ENCODE peak calls at places on chromosome 13, in four cellular contexts. One of them, this sample, is unnamed.

GRCh38 chr13:49606747-49607648 is 21.3 kb upstream of the ARL11 start:
- DNase-seq in activated CD8-positive, alpha-beta memory T cell treated with anti-CD3 and anti-CD28 coated beads for 48 hours: peak
- DNase-seq in stimulated activated CD8-positive, alpha-beta memory T cell treated with anti-CD3 and anti-CD28 coated beads, Interleukin-15, amount 100 ng/mL, for 1 hour: peak
- DNase-seq in stimulated activated CD4-positive, alpha-beta T cell treated with anti-CD3 and anti-CD28 coated beads, Interleukin-12 subunit alpha, Interleukin-12 subunit beta, amount 100 ng/mL, for 48 hours: peak
- DNase-seq in this sample: peak

GRCh38 chr13:73058432-73058740 is 419 bp upstream of the KLF5 start:
- DNase-seq in stimulated activated CD8-positive, alpha-beta memory T cell treated with anti-CD3 and anti-CD28 coated beads, Interleukin-15, amount 100 ng/mL, for 1 hour: no peak
- DNase-seq in stimulated activated CD4-positive, alpha-beta T cell treated with anti-CD3 and anti-CD28 coated beads, Interleukin-12 subunit alpha, Interleukin-12 subunit beta, amount 100 ng/mL, for 48 hours: peak
- DNase-seq in activated CD8-positive, alpha-beta memory T cell treated with anti-CD3 and anti-CD28 coated beads for 48 hours: no peak
- DNase-seq in this sample: no peak

GRCh38 chr13:31797154-31797775 is 57.9 kb downstream of the RXFP2 start:
- DNase-seq in stimulated activated CD8-positive, alpha-beta memory T cell treated with anti-CD3 and anti-CD28 coated beads, Interleukin-15, amount 100 ng/mL, for 1 hour: no peak
- DNase-seq in stimulated activated CD4-positive, alpha-beta T cell treated with anti-CD3 and anti-CD28 coated beads, Interleukin-12 subunit alpha, Interleukin-12 subunit beta, amount 100 ng/mL, for 48 hours: no peak
- DNase-seq in activated CD8-positive, alpha-beta memory T cell treated with anti-CD3 and anti-CD28 coated beads for 48 hours: no peak
- DNase-seq in this sample: no peak

GRCh38 chr13:27263438-27263837 is 7.2 kb upstream of the RASL11A start:
- DNase-seq in activated CD8-positive, alpha-beta memory T cell treated with anti-CD3 and anti-CD28 coated beads for 48 hours: no peak
- DNase-seq in stimulated activated CD4-positive, alpha-beta T cell treated with anti-CD3 and anti-CD28 coated beads, Interleukin-12 subunit alpha, Interleukin-12 subunit beta, amount 100 ng/mL, for 48 hours: no peak
- DNase-seq in stimulated activated CD8-positive, alpha-beta memory T cell treated with anti-CD3 and anti-CD28 coated beads, Interleukin-15, amount 100 ng/mL, for 1 hour: no peak
- DNase-seq in this sample: no peak

GRCh38 chr13:65310663-65311328 is 1919.3 kb downstream of the PCDH9 start:
- DNase-seq in stimulated activated CD4-positive, alpha-beta T cell treated with anti-CD3 and anti-CD28 coated beads, Interleukin-12 subunit alpha, Interleukin-12 subunit beta, amount 100 ng/mL, for 48 hours: no peak
- DNase-seq in stimulated activated CD8-positive, alpha-beta memory T cell treated with anti-CD3 and anti-CD28 coated beads, Interleukin-15, amount 100 ng/mL, for 1 hour: no peak
- DNase-seq in activated CD8-positive, alpha-beta memory T cell treated with anti-CD3 and anti-CD28 coated beads for 48 hours: no peak
- DNase-seq in this sample: no peak

GRCh38 chr13:84609716-84610115 is 727.4 kb upstream of the SLITRK1 start:
- DNase-seq in stimulated activated CD8-positive, alpha-beta memory T cell treated with anti-CD3 and anti-CD28 coated beads, Interleukin-15, amount 100 ng/mL, for 1 hour: no peak
- DNase-seq in stimulated activated CD4-positive, alpha-beta T cell treated with anti-CD3 and anti-CD28 coated beads, Interleukin-12 subunit alpha, Interleukin-12 subunit beta, amount 100 ng/mL, for 48 hours: no peak
- DNase-seq in activated CD8-positive, alpha-beta memory T cell treated with anti-CD3 and anti-CD28 coated beads for 48 hours: no peak
- DNase-seq in this sample: no peak

GRCh38 chr13:23617551-23618014 is 47.4 kb downstream of the TNFRSF19 start:
- DNase-seq in activated CD8-positive, alpha-beta memory T cell treated with anti-CD3 and anti-CD28 coated beads for 48 hours: no peak
- DNase-seq in stimulated activated CD8-positive, alpha-beta memory T cell treated with anti-CD3 and anti-CD28 coated beads, Interleukin-15, amount 100 ng/mL, for 1 hour: no peak
- DNase-seq in stimulated activated CD4-positive, alpha-beta T cell treated with anti-CD3 and anti-CD28 coated beads, Interleukin-12 subunit alpha, Interleukin-12 subunit beta, amount 100 ng/mL, for 48 hours: no peak
- DNase-seq in this sample: peak

GRCh38 chr13:29937836-29938235 is 87.4 kb upstream of the UBL3 start:
- DNase-seq in stimulated activated CD8-positive, alpha-beta memory T cell treated with anti-CD3 and anti-CD28 coated beads, Interleukin-15, amount 100 ng/mL, for 1 hour: no peak
- DNase-seq in activated CD8-positive, alpha-beta memory T cell treated with anti-CD3 and anti-CD28 coated beads for 48 hours: no peak
- DNase-seq in stimulated activated CD4-positive, alpha-beta T cell treated with anti-CD3 and anti-CD28 coated beads, Interleukin-12 subunit alpha, Interleukin-12 subunit beta, amount 100 ng/mL, for 48 hours: no peak
- DNase-seq in this sample: no peak

GRCh38 chr13:46575843-46576242 is 22.9 kb downstream of the LRCH1 start:
- DNase-seq in activated CD8-positive, alpha-beta memory T cell treated with anti-CD3 and anti-CD28 coated beads for 48 hours: no peak
- DNase-seq in stimulated activated CD4-positive, alpha-beta T cell treated with anti-CD3 and anti-CD28 coated beads, Interleukin-12 subunit alpha, Interleukin-12 subunit beta, amount 100 ng/mL, for 48 hours: no peak
- DNase-seq in stimulated activated CD8-positive, alpha-beta memory T cell treated with anti-CD3 and anti-CD28 coated beads, Interleukin-15, amount 100 ng/mL, for 1 hour: no peak
- DNase-seq in this sample: no peak

GRCh38 chr13:93721483-93721882 is 494.9 kb downstream of the GPC6 start:
- DNase-seq in stimulated activated CD4-positive, alpha-beta T cell treated with anti-CD3 and anti-CD28 coated beads, Interleukin-12 subunit alpha, Interleukin-12 subunit beta, amount 100 ng/mL, for 48 hours: no peak
- DNase-seq in activated CD8-positive, alpha-beta memory T cell treated with anti-CD3 and anti-CD28 coated beads for 48 hours: no peak
- DNase-seq in stimulated activated CD8-positive, alpha-beta memory T cell treated with anti-CD3 and anti-CD28 coated beads, Interleukin-15, amount 100 ng/mL, for 1 hour: no peak
- DNase-seq in this sample: no peak

GRCh38 chr13:79393564-79394249 is 12.3 kb downstream of the RBM26 start:
- DNase-seq in stimulated activated CD4-positive, alpha-beta T cell treated with anti-CD3 and anti-CD28 coated beads, Interleukin-12 subunit alpha, Interleukin-12 subunit beta, amount 100 ng/mL, for 48 hours: no peak
- DNase-seq in stimulated activated CD8-positive, alpha-beta memory T cell treated with anti-CD3 and anti-CD28 coated beads, Interleukin-15, amount 100 ng/mL, for 1 hour: no peak
- DNase-seq in activated CD8-positive, alpha-beta memory T cell treated with anti-CD3 and anti-CD28 coated beads for 48 hours: no peak
- DNase-seq in this sample: no peak

GRCh38 chr13:112435973-112436372 is 59.8 kb downstream of the SPACA7 start:
- DNase-seq in stimulated activated CD4-positive, alpha-beta T cell treated with anti-CD3 and anti-CD28 coated beads, Interleukin-12 subunit alpha, Interleukin-12 subunit beta, amount 100 ng/mL, for 48 hours: no peak
- DNase-seq in stimulated activated CD8-positive, alpha-beta memory T cell treated with anti-CD3 and anti-CD28 coated beads, Interleukin-15, amount 100 ng/mL, for 1 hour: no peak
- DNase-seq in activated CD8-positive, alpha-beta memory T cell treated with anti-CD3 and anti-CD28 coated beads for 48 hours: no peak
- DNase-seq in this sample: no peak

GRCh38 chr13:67977081-67977480 is 746.9 kb upstream of the PCDH9 start:
- DNase-seq in stimulated activated CD4-positive, alpha-beta T cell treated with anti-CD3 and anti-CD28 coated beads, Interleukin-12 subunit alpha, Interleukin-12 subunit beta, amount 100 ng/mL, for 48 hours: no peak
- DNase-seq in activated CD8-positive, alpha-beta memory T cell treated with anti-CD3 and anti-CD28 coated beads for 48 hours: no peak
- DNase-seq in stimulated activated CD8-positive, alpha-beta memory T cell treated with anti-CD3 and anti-CD28 coated beads, Interleukin-15, amount 100 ng/mL, for 1 hour: no peak
- DNase-seq in this sample: no peak

GRCh38 chr13:30305456-30305855 is 1.9 kb downstream of the KATNAL1 start:
- DNase-seq in activated CD8-positive, alpha-beta memory T cell treated with anti-CD3 and anti-CD28 coated beads for 48 hours: no peak
- DNase-seq in stimulated activated CD4-positive, alpha-beta T cell treated with anti-CD3 and anti-CD28 coated beads, Interleukin-12 subunit alpha, Interleukin-12 subunit beta, amount 100 ng/mL, for 48 hours: no peak
- DNase-seq in stimulated activated CD8-positive, alpha-beta memory T cell treated with anti-CD3 and anti-CD28 coated beads, Interleukin-15, amount 100 ng/mL, for 1 hour: no peak
- DNase-seq in this sample: no peak

GRCh38 chr13:65856464-65856863 is 1373.7 kb downstream of the PCDH9 start:
- DNase-seq in stimulated activated CD8-positive, alpha-beta memory T cell treated with anti-CD3 and anti-CD28 coated beads, Interleukin-15, amount 100 ng/mL, for 1 hour: no peak
- DNase-seq in stimulated activated CD4-positive, alpha-beta T cell treated with anti-CD3 and anti-CD28 coated beads, Interleukin-12 subunit alpha, Interleukin-12 subunit beta, amount 100 ng/mL, for 48 hours: no peak
- DNase-seq in activated CD8-positive, alpha-beta memory T cell treated with anti-CD3 and anti-CD28 coated beads for 48 hours: no peak
- DNase-seq in this sample: no peak

GRCh38 chr13:18212873-18213272 is 968.8 kb downstream of the TUBA3C start:
- DNase-seq in stimulated activated CD4-positive, alpha-beta T cell treated with anti-CD3 and anti-CD28 coated beads, Interleukin-12 subunit alpha, Interleukin-12 subunit beta, amount 100 ng/mL, for 48 hours: no peak
- DNase-seq in activated CD8-positive, alpha-beta memory T cell treated with anti-CD3 and anti-CD28 coated beads for 48 hours: no peak
- DNase-seq in stimulated activated CD8-positive, alpha-beta memory T cell treated with anti-CD3 and anti-CD28 coated beads, Interleukin-15, amount 100 ng/mL, for 1 hour: no peak
- DNase-seq in this sample: no peak

GRCh38 chr13:75704942-75705320 is 68.8 kb downstream of the LMO7 start:
- DNase-seq in stimulated activated CD4-positive, alpha-beta T cell treated with anti-CD3 and anti-CD28 coated beads, Interleukin-12 subunit alpha, Interleukin-12 subunit beta, amount 100 ng/mL, for 48 hours: no peak
- DNase-seq in activated CD8-positive, alpha-beta memory T cell treated with anti-CD3 and anti-CD28 coated beads for 48 hours: no peak
- DNase-seq in stimulated activated CD8-positive, alpha-beta memory T cell treated with anti-CD3 and anti-CD28 coated beads, Interleukin-15, amount 100 ng/mL, for 1 hour: no peak
- DNase-seq in this sample: no peak

GRCh38 chr13:111318396-111318795 is 2.0 kb upstream of the TEX29 start:
- DNase-seq in stimulated activated CD4-positive, alpha-beta T cell treated with anti-CD3 and anti-CD28 coated beads, Interleukin-12 subunit alpha, Interleukin-12 subunit beta, amount 100 ng/mL, for 48 hours: no peak
- DNase-seq in stimulated activated CD8-positive, alpha-beta memory T cell treated with anti-CD3 and anti-CD28 coated beads, Interleukin-15, amount 100 ng/mL, for 1 hour: no peak
- DNase-seq in activated CD8-positive, alpha-beta memory T cell treated with anti-CD3 and anti-CD28 coated beads for 48 hours: no peak
- DNase-seq in this sample: no peak

GRCh38 chr13:20489185-20489820 is 36.4 kb downstream of the CRYL1 start:
- DNase-seq in stimulated activated CD4-positive, alpha-beta T cell treated with anti-CD3 and anti-CD28 coated beads, Interleukin-12 subunit alpha, Interleukin-12 subunit beta, amount 100 ng/mL, for 48 hours: no peak
- DNase-seq in stimulated activated CD8-positive, alpha-beta memory T cell treated with anti-CD3 and anti-CD28 coated beads, Interleukin-15, amount 100 ng/mL, for 1 hour: peak
- DNase-seq in activated CD8-positive, alpha-beta memory T cell treated with anti-CD3 and anti-CD28 coated beads for 48 hours: no peak
- DNase-seq in this sample: no peak

GRCh38 chr13:48491423-48492122 is 41.3 kb downstream of the RCBTB2 start:
- DNase-seq in stimulated activated CD4-positive, alpha-beta T cell treated with anti-CD3 and anti-CD28 coated beads, Interleukin-12 subunit alpha, Interleukin-12 subunit beta, amount 100 ng/mL, for 48 hours: no peak
- DNase-seq in stimulated activated CD8-positive, alpha-beta memory T cell treated with anti-CD3 and anti-CD28 coated beads, Interleukin-15, amount 100 ng/mL, for 1 hour: no peak
- DNase-seq in activated CD8-positive, alpha-beta memory T cell treated with anti-CD3 and anti-CD28 coated beads for 48 hours: no peak
- DNase-seq in this sample: no peak

GRCh38 chr13:95481051-95481775 is 71.3 kb upstream of the CLDN10 start:
- DNase-seq in stimulated activated CD8-positive, alpha-beta memory T cell treated with anti-CD3 and anti-CD28 coated beads, Interleukin-15, amount 100 ng/mL, for 1 hour: no peak
- DNase-seq in stimulated activated CD4-positive, alpha-beta T cell treated with anti-CD3 and anti-CD28 coated beads, Interleukin-12 subunit alpha, Interleukin-12 subunit beta, amount 100 ng/mL, for 48 hours: no peak
- DNase-seq in activated CD8-positive, alpha-beta memory T cell treated with anti-CD3 and anti-CD28 coated beads for 48 hours: no peak
- DNase-seq in this sample: no peak

GRCh38 chr13:52016296-52016695 is 4.1 kb downstream of the ALG11 start:
- DNase-seq in stimulated activated CD8-positive, alpha-beta memory T cell treated with anti-CD3 and anti-CD28 coated beads, Interleukin-15, amount 100 ng/mL, for 1 hour: no peak
- DNase-seq in activated CD8-positive, alpha-beta memory T cell treated with anti-CD3 and anti-CD28 coated beads for 48 hours: no peak
- DNase-seq in stimulated activated CD4-positive, alpha-beta T cell treated with anti-CD3 and anti-CD28 coated beads, Interleukin-12 subunit alpha, Interleukin-12 subunit beta, amount 100 ng/mL, for 48 hours: no peak
- DNase-seq in this sample: no peak

GRCh38 chr13:75352641-75353327 is 129.2 kb downstream of the TBC1D4 start:
- DNase-seq in stimulated activated CD4-positive, alpha-beta T cell treated with anti-CD3 and anti-CD28 coated beads, Interleukin-12 subunit alpha, Interleukin-12 subunit beta, amount 100 ng/mL, for 48 hours: no peak
- DNase-seq in stimulated activated CD8-positive, alpha-beta memory T cell treated with anti-CD3 and anti-CD28 coated beads, Interleukin-15, amount 100 ng/mL, for 1 hour: no peak
- DNase-seq in activated CD8-positive, alpha-beta memory T cell treated with anti-CD3 and anti-CD28 coated beads for 48 hours: no peak
- DNase-seq in this sample: no peak

GRCh38 chr13:41384749-41385503 is 72.4 kb upstream of the RGCC start:
- DNase-seq in stimulated activated CD4-positive, alpha-beta T cell treated with anti-CD3 and anti-CD28 coated beads, Interleukin-12 subunit alpha, Interleukin-12 subunit beta, amount 100 ng/mL, for 48 hours: no peak
- DNase-seq in activated CD8-positive, alpha-beta memory T cell treated with anti-CD3 and anti-CD28 coated beads for 48 hours: no peak
- DNase-seq in stimulated activated CD8-positive, alpha-beta memory T cell treated with anti-CD3 and anti-CD28 coated beads, Interleukin-15, amount 100 ng/mL, for 1 hour: no peak
- DNase-seq in this sample: no peak

GRCh38 chr13:28012896-28013295 is 24.4 kb upstream of the URAD start:
- DNase-seq in stimulated activated CD8-positive, alpha-beta memory T cell treated with anti-CD3 and anti-CD28 coated beads, Interleukin-15, amount 100 ng/mL, for 1 hour: no peak
- DNase-seq in activated CD8-positive, alpha-beta memory T cell treated with anti-CD3 and anti-CD28 coated beads for 48 hours: no peak
- DNase-seq in stimulated activated CD4-positive, alpha-beta T cell treated with anti-CD3 and anti-CD28 coated beads, Interleukin-12 subunit alpha, Interleukin-12 subunit beta, amount 100 ng/mL, for 48 hours: no peak
- DNase-seq in this sample: no peak

This sample was measured in CMK.